ENCODE peak calls at places on chromosomes 4 and X, in six cellular contexts. U is cardiac muscle cell; G is ovary; O is testis; J is left ventricle myocardium inferior; Z is CD8-positive, alpha-beta T cell. M is an unnamed sample.
A peak's percentile ranks its signal among the peaks of the same experiment; 100 is the strongest.

GRCh38 chrX:16711219-16712115 is 1.0 kb downstream of the CTPS2 start:
- DNase-seq in U (peak; percentile 51), G (no peak), O (peak; percentile 14), J (peak; percentile 16), Z (peak; percentile 49), M (no peak)

GRCh38 chrX:18557879-18558278 is 114.0 kb downstream of the RS1 start:
- DNase-seq in U (no peak), G (no peak), O (no peak), J (no peak), Z (no peak), M (no peak)

GRCh38 chr4:32790803-32791202 is 2070.6 kb downstream of the PCDH7 start:
- DNase-seq in U (peak; percentile 29), G (no peak), O (no peak), J (no peak), Z (no peak), M (no peak)

GRCh38 chr4:8267077-8267476 is 2.5 kb upstream of the HTRA3 start:
- DNase-seq in U (peak; percentile 69), G (peak; percentile 85), O (peak; percentile 89), J (peak; percentile 87), Z (no peak), M (peak; percentile 71)

GRCh38 chr4:157804986-157805385 is 367.8 kb downstream of the GASK1B start:
- DNase-seq in U (peak; percentile 53), G (no peak), O (peak; percentile 15), J (no peak), Z (no peak), M (no peak)

GRCh38 chrX:7115557-7115956 is 32.0 kb upstream of the STS start:
- DNase-seq in U (no peak), G (peak; percentile 67), O (peak; percentile 15), J (peak; percentile 41), Z (no peak), M (no peak)

GRCh38 chrX:108584617-108585211 is 145.1 kb downstream of the COL4A5 start:
- DNase-seq in U (peak; percentile 2), G (no peak), O (no peak), J (no peak), Z (no peak), M (no peak)

GRCh38 chr4:92501456-92501855 is 197.7 kb downstream of the GRID2 start:
- DNase-seq in U (no peak), G (no peak), O (no peak), J (no peak), Z (no peak), M (no peak)

GRCh38 chr4:154361450-154361849 is 130.1 kb downstream of the DCHS2 start:
- DNase-seq in U (no peak), G (no peak), O (no peak), J (no peak), Z (no peak), M (no peak)

GRCh38 chrX:68632491-68632890 is 15.0 kb upstream of the STARD8 start:
- DNase-seq in U (no peak), G (no peak), O (no peak), J (no peak), Z (no peak), M (no peak)

GRCh38 chrX:68627986-68628385 is 19.5 kb upstream of the STARD8 start:
- DNase-seq in U (no peak), G (no peak), O (no peak), J (no peak), Z (no peak), M (no peak)

GRCh38 chrX:68631331-68631730 is 16.1 kb upstream of the STARD8 start:
- DNase-seq in U (no peak), G (peak; percentile 33), O (no peak), J (no peak), Z (no peak), M (no peak)

GRCh38 chrX:68634649-68635227 is 12.7 kb upstream of the STARD8 start:
- DNase-seq in U (no peak), G (no peak), O (no peak), J (no peak), Z (no peak), M (no peak)

DNA sequence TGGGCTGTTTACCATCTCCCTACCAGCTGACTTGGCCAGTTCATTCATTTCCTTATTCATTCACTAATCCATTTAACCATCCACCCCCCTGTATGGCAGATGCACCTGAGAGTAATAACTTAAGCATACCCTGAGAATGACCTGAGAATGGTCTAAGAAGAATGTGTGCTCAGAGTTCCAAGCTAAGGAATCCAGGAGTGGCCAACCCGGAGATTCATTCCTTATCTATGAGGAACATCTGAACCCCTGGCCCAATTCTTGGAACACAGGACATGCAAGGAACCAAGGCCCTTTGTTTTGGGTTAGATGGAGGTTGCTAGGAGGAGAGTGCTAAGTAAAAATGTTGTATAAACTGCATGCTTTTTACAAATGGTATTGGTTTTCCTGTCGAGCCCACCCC is 13.5 kb upstream of the STARD8 start:
- DNase-seq in U (no peak), G (no peak), O (no peak), J (no peak), Z (no peak), M (no peak)
- H3K9me3 ChIP-seq in U (no peaks in the 10 kb centered on the region), G (no peaks in the 10 kb centered on the region), O (no peaks in the 10 kb centered on the region), J (no peaks in the 10 kb centered on the region), Z (no peaks in the 10 kb centered on the region), M (no peaks in the 10 kb centered on the region)

DNA sequence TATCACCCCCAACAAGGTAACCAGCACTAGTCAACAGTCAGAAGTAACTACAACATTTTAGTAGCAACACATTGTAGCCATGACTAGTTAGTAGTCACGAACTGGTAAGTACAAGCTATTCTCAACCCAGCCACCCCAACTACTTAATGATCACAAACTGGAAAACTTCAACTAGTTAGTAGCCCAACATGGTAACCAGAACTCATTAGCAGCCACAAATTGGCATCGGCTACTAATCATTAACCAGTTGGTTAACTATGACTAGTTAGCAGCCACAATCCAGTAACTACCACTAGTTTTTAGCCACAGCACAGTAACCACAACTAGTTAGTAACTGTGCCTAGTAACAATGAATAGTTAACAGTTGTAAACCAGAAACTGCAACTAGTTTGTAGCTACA is 385.1 kb upstream of the CXorf51B start:
- DNase-seq in U (no peak), G (no peak), O (no peak), J (no peak), Z (no peak), M (no peak)
- H3K9me3 ChIP-seq in U (no peaks in the 10 kb centered on the region), G (no peaks in the 10 kb centered on the region), O (no peaks in the 10 kb centered on the region), J (no peaks in the 10 kb centered on the region), Z (no peaks in the 10 kb centered on the region), M (no peaks in the 10 kb centered on the region)

GRCh38 chr4:253936-254756 is 51.1 kb downstream of the ZNF732 start:
- DNase-seq in U (no peak), G (no peak), O (no peak), J (no peak), Z (no peak), M (no peak)

GRCh38 chr4:252065-252601 is 53.1 kb downstream of the ZNF732 start:
- DNase-seq in U (no peak), G (no peak), O (no peak), J (no peak), Z (no peak), M (no peak)

GRCh38 chr4:256492-256891 is 48.8 kb downstream of the ZNF732 start:
- DNase-seq in U (no peak), G (no peak), O (no peak), J (no peak), Z (no peak), M (no peak)
- H3K9me3 ChIP-seq in U (peaks cover 20% of the 10 kb centered on the region), G (peaks cover 34% of the 10 kb centered on the region), O (no peaks in the 10 kb centered on the region), J (peaks cover 100% of the 10 kb centered on the region), Z (peaks cover 19% of the 10 kb centered on the region), M (peaks cover 90% of the 10 kb centered on the region)

DNA sequence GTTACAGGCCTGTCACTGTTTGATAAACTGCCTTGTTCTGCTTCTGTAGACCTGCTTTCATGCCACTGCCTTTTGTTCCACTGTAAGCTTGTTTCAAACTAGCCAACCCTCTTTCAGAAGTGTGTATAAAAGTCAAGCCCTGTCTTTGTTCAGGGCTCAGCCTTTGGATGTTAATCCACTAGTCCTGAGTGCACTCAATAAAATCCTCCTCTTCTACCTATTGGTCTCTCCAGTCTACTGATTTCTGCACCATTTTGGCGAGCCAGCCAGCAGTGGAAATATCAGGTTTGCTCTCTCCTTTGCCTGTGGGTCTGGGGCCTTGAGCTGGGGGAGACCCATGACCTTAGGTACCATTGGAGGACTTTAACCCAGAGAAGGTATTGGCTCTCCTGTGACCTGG is 901.6 kb upstream of the NDST4 start:
- DNase-seq in U (no peak), G (no peak), O (no peak), J (no peak), Z (no peak), M (no peak)
- H3K9me3 ChIP-seq in U (no peaks in the 10 kb centered on the region), G (peaks cover 1% of the 10 kb centered on the region), O (no peaks in the 10 kb centered on the region), J (peaks cover 79% of the 10 kb centered on the region), Z (peaks cover 23% of the 10 kb centered on the region), M (no peaks in the 10 kb centered on the region)

DNA sequence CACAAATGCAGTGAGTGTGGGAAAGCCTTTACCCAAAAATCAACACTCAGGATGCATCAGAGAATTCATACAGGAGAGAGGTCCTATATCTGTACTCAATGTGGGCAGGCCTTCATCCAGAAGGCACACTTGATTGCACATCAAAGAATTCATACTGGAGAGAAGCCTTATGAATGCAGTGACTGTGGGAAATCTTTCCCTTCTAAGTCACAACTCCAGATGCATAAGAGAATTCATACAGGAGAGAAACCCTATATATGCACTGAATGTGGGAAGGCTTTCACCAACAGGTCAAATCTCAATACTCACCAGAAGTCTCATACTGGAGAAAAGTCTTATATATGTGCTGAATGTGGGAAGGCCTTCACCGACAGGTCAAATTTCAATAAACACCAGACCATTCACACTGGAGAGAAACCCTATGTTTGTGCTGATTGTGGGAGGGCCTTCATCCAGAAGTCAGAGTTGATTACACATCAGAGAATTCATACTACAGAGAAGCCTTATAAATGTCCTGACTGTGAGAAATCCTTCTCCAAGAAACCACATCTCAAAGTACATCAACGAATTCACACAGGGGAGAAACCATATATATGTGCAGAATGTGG is 79.3 kb downstream of the ZNF81 start:
- DNase-seq in U (no peak), G (no peak), O (no peak), J (no peak), Z (no peak), M (no peak)
- H3K9me3 ChIP-seq in U (peaks cover 14% of the 10 kb centered on the region), G (no peaks in the 10 kb centered on the region), O (no peaks in the 10 kb centered on the region), J (peaks cover 49% of the 10 kb centered on the region), Z (peaks cover 17% of the 10 kb centered on the region), M (no peaks in the 10 kb centered on the region)

GRCh38 chrX:152844256-152844655 is 13.4 kb downstream of the NSDHL start:
- DNase-seq in U (no peak), G (no peak), O (no peak), J (no peak), Z (no peak), M (no peak)

GRCh38 chrX:152845618-152846240 is 14.9 kb downstream of the NSDHL start:
- DNase-seq in U (no peak), G (no peak), O (no peak), J (no peak), Z (no peak), M (peak; percentile 67)

GRCh38 chrX:152847281-152847680 is 16.4 kb downstream of the NSDHL start:
- DNase-seq in U (no peak), G (no peak), O (no peak), J (no peak), Z (no peak), M (no peak)

GRCh38 chrX:152842772-152843338 is 12.0 kb downstream of the NSDHL start:
- DNase-seq in U (no peak), G (no peak), O (no peak), J (no peak), Z (no peak), M (no peak)

DNA sequence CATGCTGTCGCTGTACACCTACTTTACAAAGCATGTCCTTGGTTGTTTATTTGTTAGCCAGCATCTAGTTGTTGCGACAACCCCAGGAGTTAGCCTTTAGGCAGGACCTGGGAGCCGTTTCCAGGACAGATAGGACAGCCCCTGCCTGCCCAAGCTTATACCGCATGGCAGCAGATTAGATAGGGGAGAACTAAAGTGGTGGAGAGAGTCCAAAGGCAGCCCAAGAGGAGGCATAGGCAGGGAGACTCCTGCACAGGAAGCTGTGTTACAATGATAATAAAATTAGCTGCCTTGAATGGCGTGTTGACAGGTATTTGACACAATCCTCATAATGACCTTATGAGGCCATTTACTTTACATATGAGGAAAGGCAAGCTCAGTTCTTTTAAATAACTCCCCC is 13.0 kb downstream of the NSDHL start:
- DNase-seq in U (no peak), G (no peak), O (no peak), J (peak; percentile 25), Z (no peak), M (no peak)
- H3K9me3 ChIP-seq in U (no peaks in the 10 kb centered on the region), G (no peaks in the 10 kb centered on the region), O (no peaks in the 10 kb centered on the region), J (no peaks in the 10 kb centered on the region), Z (no peaks in the 10 kb centered on the region), M (no peaks in the 10 kb centered on the region)

M was measured in adrenal gland.